ENCODE peak calls at places on chromosome 7, in five cellular contexts. One of them, this sample, is unnamed.

GRCh38 chr7:106614751-106615150 is 46.2 kb downstream of the CCDC71L start:
- DNase-seq in cardiac muscle cell: no peak
- DNase-seq in PC-9: no peak
- DNase-seq in renal cortical epithelial cell: no peak
- DNase-seq in erythroblast: no peak
- DNase-seq in this sample: no peak

GRCh38 chr7:44081266-44081748 is 1.0 kb downstream of the POLM start:
- DNase-seq in cardiac muscle cell: no peak
- DNase-seq in PC-9: no peak
- DNase-seq in renal cortical epithelial cell: no peak
- DNase-seq in erythroblast: peak
- DNase-seq in this sample: no peak

GRCh38 chr7:140899883-140900282 is 24.8 kb downstream of the BRAF start:
- DNase-seq in cardiac muscle cell: peak
- DNase-seq in PC-9: no peak
- DNase-seq in renal cortical epithelial cell: peak
- DNase-seq in erythroblast: no peak
- DNase-seq in this sample: no peak

GRCh38 chr7:155324918-155325235 is 27.2 kb downstream of the INSIG1 start:
- DNase-seq in cardiac muscle cell: no peak
- DNase-seq in PC-9: no peak
- DNase-seq in renal cortical epithelial cell: no peak
- DNase-seq in erythroblast: no peak
- DNase-seq in this sample: no peak

GRCh38 chr7:121313220-121313792 is 15.5 kb upstream of the WNT16 start:
- DNase-seq in cardiac muscle cell: no peak
- DNase-seq in PC-9: no peak
- DNase-seq in renal cortical epithelial cell: peak
- DNase-seq in erythroblast: no peak
- DNase-seq in this sample: no peak

GRCh38 chr7:95583834-95584621 is 12.3 kb downstream of the PDK4 start:
- DNase-seq in cardiac muscle cell: no peak
- DNase-seq in PC-9: no peak
- DNase-seq in renal cortical epithelial cell: no peak
- DNase-seq in erythroblast: no peak
- DNase-seq in this sample: no peak

GRCh38 chr7:139682136-139683013 is 95.4 kb downstream of the HIPK2 start:
- DNase-seq in cardiac muscle cell: peak
- DNase-seq in PC-9: no peak
- DNase-seq in renal cortical epithelial cell: peak
- DNase-seq in erythroblast: no peak
- DNase-seq in this sample: peak

GRCh38 chr7:148486937-148487336 is 103.6 kb upstream of the C7orf33 start:
- DNase-seq in cardiac muscle cell: no peak
- DNase-seq in PC-9: no peak
- DNase-seq in renal cortical epithelial cell: no peak
- DNase-seq in erythroblast: no peak
- DNase-seq in this sample: no peak

GRCh38 chr7:137625197-137625596 is 221.6 kb downstream of the DGKI start:
- DNase-seq in cardiac muscle cell: peak
- DNase-seq in PC-9: no peak
- DNase-seq in renal cortical epithelial cell: no peak
- DNase-seq in erythroblast: no peak
- DNase-seq in this sample: peak

GRCh38 chr7:74187915-74188675 is 13.9 kb downstream of the EIF4H start:
- DNase-seq in cardiac muscle cell: peak
- DNase-seq in PC-9: no peak
- DNase-seq in renal cortical epithelial cell: peak
- DNase-seq in erythroblast: no peak
- DNase-seq in this sample: peak

GRCh38 chr7:98907570-98907969 is 29.2 kb downstream of the TRRAP start:
- DNase-seq in cardiac muscle cell: no peak
- DNase-seq in PC-9: no peak
- DNase-seq in renal cortical epithelial cell: no peak
- DNase-seq in erythroblast: no peak
- DNase-seq in this sample: no peak

GRCh38 chr7:128349121-128349825 is 5.6 kb upstream of the RBM28 start:
- DNase-seq in cardiac muscle cell: no peak
- DNase-seq in PC-9: no peak
- DNase-seq in renal cortical epithelial cell: no peak
- DNase-seq in erythroblast: no peak
- DNase-seq in this sample: no peak

GRCh38 chr7:2777898-2778535 is 66.1 kb downstream of the GNA12 start:
- DNase-seq in cardiac muscle cell: no peak
- DNase-seq in PC-9: no peak
- DNase-seq in renal cortical epithelial cell: no peak
- DNase-seq in erythroblast: peak
- DNase-seq in this sample: no peak

GRCh38 chr7:91280180-91280579 is 15.9 kb downstream of the FZD1 start:
- DNase-seq in cardiac muscle cell: no peak
- DNase-seq in PC-9: no peak
- DNase-seq in renal cortical epithelial cell: no peak
- DNase-seq in erythroblast: no peak
- DNase-seq in this sample: no peak

GRCh38 chr7:52719677-52720076 is 315.8 kb upstream of the POM121L12 start:
- DNase-seq in cardiac muscle cell: no peak
- DNase-seq in PC-9: no peak
- DNase-seq in renal cortical epithelial cell: peak
- DNase-seq in erythroblast: no peak
- DNase-seq in this sample: no peak

GRCh38 chr7:44221231-44221791 is 20.5 kb downstream of the YKT6 start:
- DNase-seq in cardiac muscle cell: peak
- DNase-seq in PC-9: no peak
- DNase-seq in renal cortical epithelial cell: no peak
- DNase-seq in erythroblast: no peak
- DNase-seq in this sample: peak